ENCODE peak calls at places on chromosomes 11 and 22, in eight cellular contexts. One of them, this sample, is unnamed.

GRCh38 chr11:73358071-73358470 is 18.1 kb upstream of the RELT start:
- DNase-seq in activated T-cell treated with anti-CD3 and anti-CD28 coated beads for 24 hours: no peak
- DNase-seq in HS-5: no peak
- DNase-seq in NAMALWA: no peak
- DNase-seq in tibial nerve: no peak
- DNase-seq in islet precursor cell: no peak
- DNase-seq in EH: peak
- DNase-seq in activated T-helper 1 cell treated with Interleukin-2 at 50 U/mL for 16 hours: no peak
- DNase-seq in this sample: no peak

GRCh38 chr22:45742866-45743450 is 71.3 kb downstream of the ATXN10 start:
- DNase-seq in activated T-cell treated with anti-CD3 and anti-CD28 coated beads for 24 hours: no peak
- DNase-seq in HS-5: peak
- DNase-seq in NAMALWA: no peak
- DNase-seq in tibial nerve: no peak
- DNase-seq in islet precursor cell: no peak
- DNase-seq in EH: peak
- DNase-seq in activated T-helper 1 cell treated with Interleukin-2 at 50 U/mL for 16 hours: no peak
- DNase-seq in this sample: no peak

GRCh38 chr11:66068923-66069714 is 953 bp upstream of the PACS1 start:
- DNase-seq in activated T-cell treated with anti-CD3 and anti-CD28 coated beads for 24 hours: no peak
- DNase-seq in HS-5: no peak
- DNase-seq in NAMALWA: peak
- DNase-seq in tibial nerve: peak
- DNase-seq in islet precursor cell: no peak
- DNase-seq in EH: peak
- DNase-seq in activated T-helper 1 cell treated with Interleukin-2 at 50 U/mL for 16 hours: no peak
- DNase-seq in this sample: peak

GRCh38 chr11:112318661-112319060 is 58.0 kb upstream of the PLET1 start:
- DNase-seq in activated T-cell treated with anti-CD3 and anti-CD28 coated beads for 24 hours: no peak
- DNase-seq in HS-5: no peak
- DNase-seq in NAMALWA: no peak
- DNase-seq in tibial nerve: no peak
- DNase-seq in islet precursor cell: no peak
- DNase-seq in EH: peak
- DNase-seq in activated T-helper 1 cell treated with Interleukin-2 at 50 U/mL for 16 hours: no peak
- DNase-seq in this sample: no peak

GRCh38 chr11:112248216-112248615 is 12.4 kb downstream of the PLET1 start:
- DNase-seq in activated T-cell treated with anti-CD3 and anti-CD28 coated beads for 24 hours: no peak
- DNase-seq in HS-5: no peak
- DNase-seq in NAMALWA: no peak
- DNase-seq in tibial nerve: no peak
- DNase-seq in islet precursor cell: no peak
- DNase-seq in EH: peak
- DNase-seq in activated T-helper 1 cell treated with Interleukin-2 at 50 U/mL for 16 hours: no peak
- DNase-seq in this sample: no peak

GRCh38 chr22:38203855-38204497 is 2.2 kb downstream of the MAFF start:
- DNase-seq in activated T-cell treated with anti-CD3 and anti-CD28 coated beads for 24 hours: no peak
- DNase-seq in HS-5: no peak
- DNase-seq in NAMALWA: peak
- DNase-seq in tibial nerve: no peak
- DNase-seq in islet precursor cell: peak
- DNase-seq in EH: peak
- DNase-seq in activated T-helper 1 cell treated with Interleukin-2 at 50 U/mL for 16 hours: no peak
- DNase-seq in this sample: no peak

GRCh38 chr11:130909650-130910049 is 6.6 kb downstream of the SNX19 start:
- DNase-seq in activated T-cell treated with anti-CD3 and anti-CD28 coated beads for 24 hours: no peak
- DNase-seq in HS-5: no peak
- DNase-seq in NAMALWA: no peak
- DNase-seq in tibial nerve: no peak
- DNase-seq in islet precursor cell: no peak
- DNase-seq in EH: peak
- DNase-seq in activated T-helper 1 cell treated with Interleukin-2 at 50 U/mL for 16 hours: no peak
- DNase-seq in this sample: no peak

GRCh38 chr22:46088541-46089311 is 61.6 kb upstream of the PPARA start:
- DNase-seq in activated T-cell treated with anti-CD3 and anti-CD28 coated beads for 24 hours: no peak
- DNase-seq in HS-5: peak
- DNase-seq in NAMALWA: no peak
- DNase-seq in tibial nerve: no peak
- DNase-seq in islet precursor cell: no peak
- DNase-seq in EH: peak
- DNase-seq in activated T-helper 1 cell treated with Interleukin-2 at 50 U/mL for 16 hours: no peak
- DNase-seq in this sample: no peak

GRCh38 chr22:38353142-38353629 is 36.0 kb upstream of the CSNK1E start:
- DNase-seq in activated T-cell treated with anti-CD3 and anti-CD28 coated beads for 24 hours: peak
- DNase-seq in HS-5: peak
- DNase-seq in NAMALWA: peak
- DNase-seq in tibial nerve: peak
- DNase-seq in islet precursor cell: peak
- DNase-seq in EH: peak
- DNase-seq in activated T-helper 1 cell treated with Interleukin-2 at 50 U/mL for 16 hours: peak
- DNase-seq in this sample: peak

GRCh38 chr22:29379258-29379657 is 9.1 kb downstream of the AP1B1 start:
- DNase-seq in activated T-cell treated with anti-CD3 and anti-CD28 coated beads for 24 hours: no peak
- DNase-seq in HS-5: no peak
- DNase-seq in NAMALWA: no peak
- DNase-seq in tibial nerve: no peak
- DNase-seq in islet precursor cell: no peak
- DNase-seq in EH: no peak
- DNase-seq in activated T-helper 1 cell treated with Interleukin-2 at 50 U/mL for 16 hours: no peak
- DNase-seq in this sample: no peak

GRCh38 chr22:40482886-40483285 is 112.5 kb downstream of the SGSM3 start:
- DNase-seq in activated T-cell treated with anti-CD3 and anti-CD28 coated beads for 24 hours: no peak
- DNase-seq in HS-5: no peak
- DNase-seq in NAMALWA: no peak
- DNase-seq in tibial nerve: no peak
- DNase-seq in islet precursor cell: no peak
- DNase-seq in EH: no peak
- DNase-seq in activated T-helper 1 cell treated with Interleukin-2 at 50 U/mL for 16 hours: no peak
- DNase-seq in this sample: no peak

GRCh38 chr22:19430890-19431541 is 517 bp downstream of the HIRA start:
- DNase-seq in activated T-cell treated with anti-CD3 and anti-CD28 coated beads for 24 hours: no peak
- DNase-seq in HS-5: no peak
- DNase-seq in NAMALWA: peak
- DNase-seq in tibial nerve: no peak
- DNase-seq in islet precursor cell: peak
- DNase-seq in EH: peak
- DNase-seq in activated T-helper 1 cell treated with Interleukin-2 at 50 U/mL for 16 hours: no peak
- DNase-seq in this sample: peak

GRCh38 chr11:23359297-23359696 is 499.0 kb upstream of the CCDC179 start:
- DNase-seq in activated T-cell treated with anti-CD3 and anti-CD28 coated beads for 24 hours: no peak
- DNase-seq in HS-5: peak
- DNase-seq in NAMALWA: no peak
- DNase-seq in tibial nerve: no peak
- DNase-seq in islet precursor cell: no peak
- DNase-seq in EH: peak
- DNase-seq in activated T-helper 1 cell treated with Interleukin-2 at 50 U/mL for 16 hours: no peak
- DNase-seq in this sample: no peak

GRCh38 chr11:1548221-1549070 is 23.6 kb downstream of the DUSP8 start:
- DNase-seq in activated T-cell treated with anti-CD3 and anti-CD28 coated beads for 24 hours: no peak
- DNase-seq in HS-5: no peak
- DNase-seq in NAMALWA: no peak
- DNase-seq in tibial nerve: no peak
- DNase-seq in islet precursor cell: no peak
- DNase-seq in EH: peak
- DNase-seq in activated T-helper 1 cell treated with Interleukin-2 at 50 U/mL for 16 hours: no peak
- DNase-seq in this sample: no peak